ENCODE peak calls at places on chromosomes 6 and 20, in seven cellular contexts. V, L, N, A, K, Z and E are unnamed samples.

GRCh38 chr20:23419995-23420901 is 1.0 kb downstream of the NAPB start:
- DNase-seq in V (peak; percentile 70), L (no peak), N (peak; percentile 42), A (peak; percentile 75), K (peak; percentile 68), Z (peak; percentile 89), E (peak; percentile 47)

GRCh38 chr6:15524736-15525401 is 138.0 kb downstream of the DTNBP1 start:
- DNase-seq in V (no peak), L (no peak), N (no peak), A (no peak), K (no peak), Z (no peak), E (no peak)

GRCh38 chr6:136764522-136764993 is 27.7 kb downstream of the MAP3K5 start:
- DNase-seq in V (no peak), L (no peak), N (peak; percentile 91), A (peak; percentile 45), K (no peak), Z (no peak), E (no peak)

GRCh38 chr6:99521557-99522286 is 6.5 kb upstream of the USP45 start:
- DNase-seq in V (peak; percentile 75), L (no peak), N (no peak), A (no peak), K (peak; percentile 78), Z (no peak), E (peak; percentile 71)

GRCh38 chr20:23050847-23051627 is 1.6 kb upstream of the THBD start:
- DNase-seq in V (peak; percentile 52), L (peak; percentile 97), N (peak; percentile 44), A (no peak), K (peak; percentile 93), Z (peak; percentile 78), E (peak; percentile 72)

GRCh38 chr6:132368916-132369481 is 32.3 kb downstream of the MOXD1 start:
- DNase-seq in V (no peak), L (no peak), N (no peak), A (no peak), K (no peak), Z (no peak), E (no peak)

GRCh38 chr6:46215213-46215612 is 44.4 kb upstream of the ENPP5 start:
- DNase-seq in V (no peak), L (no peak), N (no peak), A (no peak), K (no peak), Z (no peak), E (no peak)

GRCh38 chr20:29298759-29299613 is 1958.5 kb upstream of the DEFB115 start:
- DNase-seq in V (no peak), L (no peak), N (peak; percentile 18), A (no peak), K (peak; percentile 5), Z (no peak), E (no peak)

GRCh38 chr20:25468126-25469075 is 60.9 kb downstream of the GINS1 start:
- DNase-seq in V (no peak), L (no peak), N (no peak), A (no peak), K (no peak), Z (no peak), E (no peak)

GRCh38 chr20:49669601-49670189 is 44.0 kb downstream of the B4GALT5 start:
- DNase-seq in V (no peak), L (no peak), N (peak; percentile 87), A (peak; percentile 15), K (no peak), Z (no peak), E (no peak)

GRCh38 chr20:41616228-41616627 is 1.9 kb downstream of the CHD6 start:
- DNase-seq in V (peak; percentile 19), L (no peak), N (no peak), A (no peak), K (peak; percentile 42), Z (no peak), E (peak; percentile 74)

GRCh38 chr6:36129889-36130671 is at the start of gene MAPK13:
- DNase-seq in V (peak; percentile 40), L (peak; percentile 28), N (no peak), A (no peak), K (peak; percentile 46), Z (peak; percentile 66), E (peak; percentile 64)

GRCh38 chr6:166540631-166541331 is 45.7 kb downstream of the RAMACL start:
- DNase-seq in V (peak; percentile 17), L (no peak), N (peak; percentile 72), A (peak; percentile 80), K (no peak), Z (peak; percentile 28), E (no peak)

GRCh38 chr6:3630258-3630828 is 121.2 kb downstream of the PXDC1 start:
- DNase-seq in V (no peak), L (peak; percentile 14), N (no peak), A (no peak), K (no peak), Z (no peak), E (no peak)

GRCh38 chr6:36874016-36874442 is 574 bp downstream of the PPIL1 start:
- DNase-seq in V (peak; percentile 35), L (no peak), N (no peak), A (no peak), K (peak; percentile 38), Z (no peak), E (no peak)

GRCh38 chr6:82980086-82980485 is 85.6 kb downstream of the UBE3D start:
- DNase-seq in V (peak; percentile 86), L (no peak), N (no peak), A (no peak), K (peak; percentile 72), Z (no peak), E (peak; percentile 78)

GRCh38 chr6:111263837-111264236 is 176.5 kb downstream of the SLC16A10 start:
- DNase-seq in V (peak; percentile 85), L (no peak), N (no peak), A (no peak), K (peak; percentile 51), Z (no peak), E (peak; percentile 86)

GRCh38 chr6:30782425-30783014 is 38.2 kb upstream of the IER3 start:
- DNase-seq in V (peak; percentile 51), L (no peak), N (no peak), A (no peak), K (peak; percentile 46), Z (no peak), E (peak; percentile 58)

GRCh38 chr20:52972190-52972937 is at the start of gene TSHZ2:
- DNase-seq in V (peak; percentile 1), L (peak; percentile 30), N (peak; percentile 2), A (no peak), K (peak; percentile 70), Z (peak; percentile 44), E (peak; percentile 22)

GRCh38 chr6:122653094-122653493 is 42.9 kb downstream of the PKIB start:
- DNase-seq in V (peak; percentile 55), L (no peak), N (no peak), A (no peak), K (no peak), Z (no peak), E (no peak)

GRCh38 chr6:142048593-142048980 is 84.1 kb upstream of the GJE1 start:
- DNase-seq in V (no peak), L (no peak), N (no peak), A (no peak), K (no peak), Z (no peak), E (no peak)

DNA sequence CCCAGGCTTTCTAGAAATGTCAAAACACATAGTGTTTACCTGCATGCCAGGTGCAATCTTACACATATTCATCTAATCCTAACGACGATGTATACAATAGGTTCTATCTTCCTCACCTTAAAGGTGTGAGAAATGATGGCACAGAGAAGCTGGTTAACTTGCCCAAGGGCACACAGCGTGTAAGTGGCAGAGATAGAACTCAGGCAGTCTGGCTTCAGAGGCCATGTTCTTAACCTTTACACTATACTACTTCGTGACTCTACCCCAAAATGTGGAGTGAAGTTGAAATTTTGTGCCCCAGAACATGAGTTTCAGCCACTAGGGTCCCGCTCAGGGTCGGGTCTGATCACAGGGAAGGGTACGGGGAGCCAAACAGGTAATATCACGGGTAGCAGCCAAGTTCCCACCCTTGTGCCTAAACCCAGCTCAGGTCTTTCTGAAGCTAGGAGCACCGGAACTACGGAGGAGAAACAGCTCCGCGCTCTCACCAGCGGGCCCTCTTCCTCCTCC is 523 bp downstream of the VPS52 start:
- DNase-seq in V (no peak), L (no peak), N (no peak), A (no peak), K (no peak), Z (no peak), E (no peak)
- TF ChIP-seq CTCF in V (no peak), L (peak; percentile 11), N (no peak), A (no peak), K (no peak), Z (no peak), E (no peak)

GRCh38 chr6:90305800-90306448 is 9.3 kb upstream of the BACH2 start:
- DNase-seq in V (no peak), L (no peak), N (no peak), A (no peak), K (no peak), Z (no peak), E (no peak)

GRCh38 chr6:90303037-90303436 is 6.4 kb upstream of the BACH2 start:
- DNase-seq in V (no peak), L (no peak), N (no peak), A (no peak), K (no peak), Z (no peak), E (no peak)

GRCh38 chr6:90301816-90302215 is 5.2 kb upstream of the BACH2 start:
- DNase-seq in V (no peak), L (no peak), N (no peak), A (no peak), K (no peak), Z (no peak), E (no peak)

GRCh38 chr6:90304308-90304707 is 7.7 kb upstream of the BACH2 start:
- DNase-seq in V (no peak), L (no peak), N (peak; percentile 41), A (no peak), K (no peak), Z (no peak), E (no peak)

GRCh38 chr6:90302320-90302719 is 5.7 kb upstream of the BACH2 start:
- DNase-seq in V (no peak), L (no peak), N (no peak), A (no peak), K (no peak), Z (no peak), E (no peak)
- TF ChIP-seq CTCF in V (no peak), L (no peak), N (no peak), A (no peak), K (no peak), Z (no peak), E (no peak)

GRCh38 chr6:26197736-26198625 is 110.8 kb downstream of the HFE start:
- DNase-seq in V (peak; percentile 27), L (no peak), N (peak; percentile 85), A (no peak), K (peak; percentile 36), Z (no peak), E (no peak)
- TF ChIP-seq CTCF in V (no peak), L (no peak), N (no peak), A (no peak), K (peak; percentile 11), Z (no peak), E (peak; percentile 2)

DNA sequence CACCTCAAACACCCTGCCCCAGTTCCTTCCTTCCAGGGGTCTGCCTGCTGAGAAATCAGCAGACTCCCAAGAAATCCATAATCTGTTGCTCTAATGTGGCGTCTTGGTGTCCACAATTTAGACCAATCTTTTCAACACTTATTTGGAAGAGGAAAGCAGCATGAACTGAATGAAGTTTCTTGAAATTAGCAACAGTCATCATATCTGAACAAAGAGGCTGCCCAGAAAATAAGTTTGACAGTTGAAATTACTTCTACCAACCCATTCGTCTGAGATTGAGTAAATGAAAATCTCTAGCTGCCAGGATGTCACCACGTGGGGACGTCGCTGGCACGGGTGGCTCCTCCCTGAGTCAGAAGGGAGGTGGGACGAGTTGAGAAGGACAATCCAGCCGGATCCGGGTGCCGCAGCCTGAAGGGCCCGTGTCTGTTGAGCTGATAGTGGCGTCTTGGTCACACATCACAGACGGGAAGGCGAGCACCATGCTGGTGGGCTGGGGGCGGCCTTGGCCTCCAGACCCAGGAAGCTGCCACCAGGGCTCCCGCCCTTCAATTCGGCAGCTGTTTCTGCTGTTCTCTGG is 400.9 kb downstream of the TAF4 start:
- DNase-seq in V (no peak), L (no peak), N (no peak), A (no peak), K (no peak), Z (no peak), E (no peak)
- TF ChIP-seq CTCF in V (no peak), L (no peak), N (no peak), A (no peak), K (no peak), Z (no peak), E (no peak)